ENCODE peak calls at places on chromosomes 16 and 17, in ten cellular contexts. J, M, R, Y, T, A, P, K, O and V are unnamed samples.

GRCh38 chr17:32485261-32485955 is 1.4 kb upstream of the CDK5R1 start:
- DNase-seq in J (no peak), A (no peak), K (no peak), Y (no peak), R (no peak), O (no peak), P (no peak), T (no peak), M (no peak), V (no peak)

GRCh38 chr17:57226793-57227192 is 29.5 kb upstream of the MSI2 start:
- DNase-seq in P (no peak), T (no peak), K (no peak), A (no peak), Y (no peak), J (no peak), M (no peak), R (no peak), O (no peak), V (no peak)

GRCh38 chr17:80683625-80684100 is 139.0 kb downstream of the RPTOR start:
- DNase-seq in R (no peak), O (no peak), Y (no peak), A (no peak), J (no peak), P (no peak), T (no peak), K (no peak), M (no peak), V (no peak)

GRCh38 chr16:7437135-7437534 is 104.5 kb downstream of the RBFOX1 start:
- DNase-seq in K (no peak), M (no peak), A (no peak), O (no peak), P (no peak), J (no peak), R (no peak), T (no peak), Y (no peak), V (no peak)

GRCh38 chr16:29729116-29729521 is 16.7 kb downstream of the C16orf54 start:
- DNase-seq in K (no peak), O (peak), A (no peak), P (no peak), Y (no peak), R (no peak), J (no peak), M (peak), T (peak), V (no peak)

GRCh38 chr17:28982191-28982793 is 23.5 kb downstream of the SEZ6 start:
- DNase-seq in J (no peak), R (peak), Y (peak), M (no peak), T (peak), O (no peak), A (no peak), K (peak), P (no peak), V (no peak)

GRCh38 chr17:49259663-49260010 is 29.1 kb upstream of the PHOSPHO1 start:
- DNase-seq in J (no peak), T (peak), A (no peak), R (no peak), O (no peak), K (no peak), Y (no peak), P (no peak), M (no peak), V (no peak)

GRCh38 chr17:43334744-43335400 is 63.9 kb upstream of the ARL4D start:
- DNase-seq in P (no peak), Y (no peak), R (no peak), K (no peak), A (no peak), O (no peak), J (no peak), M (no peak), T (no peak), V (no peak)

GRCh38 chr16:49843758-49844157 is 12.2 kb downstream of the ZNF423 start:
- DNase-seq in K (no peak), T (no peak), M (no peak), O (no peak), J (no peak), P (no peak), Y (no peak), R (no peak), A (no peak), V (no peak)

GRCh38 chr17:73308017-73308823 is 3.6 kb downstream of the CDC42EP4 start:
- DNase-seq in A (peak), O (peak), R (peak), M (peak), Y (no peak), P (peak), J (peak), T (peak), K (no peak), V (peak)

GRCh38 chr17:49494937-49495841 is at the start of gene NGFR:
- DNase-seq in M (peak), O (no peak), T (no peak), K (peak), R (no peak), J (peak), A (peak), Y (no peak), P (no peak), V (no peak)

GRCh38 chr16:54048994-54049929 is 237.3 kb downstream of the IRX3 start:
- DNase-seq in R (no peak), J (no peak), A (no peak), Y (no peak), P (no peak), K (no peak), T (no peak), M (no peak), O (no peak), V (no peak)

GRCh38 chr17:61504697-61505096 is 52.5 kb downstream of the TBX4 start:
- DNase-seq in R (no peak), M (peak), O (peak), A (no peak), J (no peak), T (no peak), P (no peak), K (no peak), Y (no peak), V (no peak)

GRCh38 chr16:78133919-78134318 is 34.5 kb downstream of the WWOX start:
- DNase-seq in R (no peak), O (no peak), A (no peak), T (no peak), P (no peak), Y (no peak), J (no peak), K (no peak), M (no peak), V (no peak)

GRCh38 chr16:10080031-10080772 is 102.0 kb downstream of the GRIN2A start:
- DNase-seq in T (peak), K (no peak), Y (no peak), M (peak), R (no peak), J (peak), O (no peak), P (no peak), A (no peak), V (no peak)

GRCh38 chr16:83689385-83689831 is 118.4 kb upstream of the HSBP1 start:
- DNase-seq in P (no peak), M (peak), Y (no peak), A (no peak), J (no peak), T (peak), O (peak), K (no peak), R (peak), V (no peak)

GRCh38 chr17:75899767-75900468 is 3.2 kb upstream of the TRIM65 start:
- DNase-seq in T (no peak), K (no peak), O (no peak), P (no peak), R (no peak), J (no peak), M (no peak), A (no peak), Y (no peak), V (no peak)
- H3K4me3 ChIP-seq in T (no peak), K (no peak), O (no peak), P (no peak), R (no peak), J (no peak), M (no peak), A (no peak), Y (no peak), V (no peak)

GRCh38 chr17:18187816-18188761 is 4.5 kb downstream of the ALKBH5 start:
- DNase-seq in P (no peak), O (peak), T (peak), M (no peak), J (no peak), R (no peak), A (no peak), K (no peak), Y (no peak), V (no peak)
- H3K4me3 ChIP-seq in P (no peak), O (peak), T (peak), M (no peak), J (peak), R (no peak), A (peak), K (peak), Y (peak), V (peak)

DNA sequence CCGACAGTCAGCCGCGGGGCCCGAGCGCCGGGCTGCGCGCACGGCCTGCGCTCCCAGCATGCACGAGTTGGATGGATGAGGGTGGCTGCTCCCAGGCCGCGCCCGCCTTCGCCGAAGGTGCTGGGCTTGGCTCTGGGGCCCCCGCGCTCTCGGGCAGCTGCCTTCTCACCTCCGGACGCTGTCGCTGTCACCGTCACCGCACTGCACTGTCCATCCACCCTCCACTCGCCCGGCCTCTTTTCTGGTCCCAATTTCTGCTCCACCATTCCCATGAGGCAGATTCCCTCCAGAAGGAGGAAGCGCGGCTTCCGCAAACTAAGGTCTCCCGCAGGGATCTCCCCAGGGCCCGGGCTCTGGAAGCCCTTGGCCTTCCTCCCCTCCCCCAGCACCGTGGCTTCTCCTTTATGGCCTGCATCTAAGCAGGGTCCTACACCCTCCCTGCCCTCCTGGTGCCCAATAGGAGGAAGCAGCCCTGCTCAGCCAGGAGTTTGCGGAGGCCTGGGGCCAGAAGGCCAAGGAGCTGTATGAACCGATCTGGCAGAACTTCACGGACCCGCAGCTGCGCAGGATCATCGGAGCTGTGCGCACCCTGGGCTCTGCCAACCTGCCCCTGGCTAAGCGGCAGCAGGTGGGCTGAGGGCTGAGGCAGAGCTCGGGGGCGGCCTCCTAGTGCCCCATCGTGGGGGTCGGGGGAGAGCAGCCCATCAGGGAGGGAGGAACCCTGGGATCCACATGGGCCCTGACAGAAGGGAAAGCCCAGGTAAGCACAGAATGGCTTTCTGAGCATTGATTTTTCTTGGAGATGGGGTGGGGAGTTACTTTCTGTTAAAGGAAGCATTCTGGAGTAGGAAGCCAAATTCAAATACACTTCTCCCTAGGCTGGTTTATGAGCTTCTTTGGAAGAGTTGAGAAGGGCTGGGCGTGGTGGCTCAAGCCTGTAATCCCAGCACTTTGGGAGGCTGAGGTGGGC is 895 bp downstream of the ACE start:
- DNase-seq in A (no peak), M (no peak), K (no peak), R (no peak), O (no peak), Y (no peak), J (no peak), T (no peak), P (no peak), V (no peak)
- H3K4me3 ChIP-seq in A (peak), M (peak), K (no peak), R (peak), O (peak), Y (peak), J (peak), T (peak), P (peak), V (peak)

DNA sequence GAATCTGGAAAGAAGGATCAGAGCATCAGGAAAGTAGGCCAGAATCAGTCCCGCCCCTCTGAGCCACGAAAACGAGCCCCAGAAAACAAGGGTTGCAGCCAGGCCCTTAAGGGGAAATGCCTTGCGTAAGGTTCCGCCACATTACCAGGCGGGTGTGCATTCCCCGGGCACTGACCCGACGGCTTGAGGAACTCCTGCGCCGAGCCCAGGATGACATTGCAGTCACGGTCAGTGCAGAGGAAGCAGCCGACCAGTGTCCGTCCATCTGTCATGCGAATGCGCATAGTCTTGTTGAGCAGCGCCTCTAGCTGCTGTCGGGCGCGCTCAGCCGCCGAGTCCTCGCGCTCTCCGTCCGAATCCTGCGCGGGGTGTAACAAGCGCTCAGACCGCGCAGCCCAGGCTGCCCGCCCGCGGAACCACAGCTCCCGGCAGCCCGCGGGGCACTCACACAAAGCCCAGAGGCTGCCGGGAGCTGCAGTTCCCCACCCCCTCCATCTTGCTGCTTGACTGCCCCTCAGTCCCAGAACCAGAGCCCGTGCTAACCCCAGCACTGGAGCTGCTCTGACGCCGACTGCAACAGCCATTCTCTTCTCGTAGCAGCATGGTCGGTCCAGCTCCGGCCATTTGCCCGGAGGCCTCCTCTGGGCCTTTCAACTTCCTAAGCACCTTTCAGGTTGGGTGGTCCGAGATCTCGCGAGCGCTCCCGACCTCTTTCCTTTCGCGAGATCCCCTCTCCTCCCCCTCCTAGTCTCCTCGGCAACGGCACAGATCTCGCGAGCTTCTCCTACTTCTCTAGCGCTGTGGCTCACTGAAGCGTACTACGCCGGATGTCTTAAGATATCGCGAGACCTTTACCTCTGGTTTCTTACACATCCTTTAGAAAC is at the start of gene NAA38:
- DNase-seq in O (peak), T (peak), K (peak), P (peak), Y (peak), M (peak), R (peak), J (peak), A (peak), V (peak)
- H3K4me3 ChIP-seq in O (peak), T (peak), K (peak), P (peak), Y (peak), M (peak), R (peak), J (peak), A (peak), V (peak)

DNA sequence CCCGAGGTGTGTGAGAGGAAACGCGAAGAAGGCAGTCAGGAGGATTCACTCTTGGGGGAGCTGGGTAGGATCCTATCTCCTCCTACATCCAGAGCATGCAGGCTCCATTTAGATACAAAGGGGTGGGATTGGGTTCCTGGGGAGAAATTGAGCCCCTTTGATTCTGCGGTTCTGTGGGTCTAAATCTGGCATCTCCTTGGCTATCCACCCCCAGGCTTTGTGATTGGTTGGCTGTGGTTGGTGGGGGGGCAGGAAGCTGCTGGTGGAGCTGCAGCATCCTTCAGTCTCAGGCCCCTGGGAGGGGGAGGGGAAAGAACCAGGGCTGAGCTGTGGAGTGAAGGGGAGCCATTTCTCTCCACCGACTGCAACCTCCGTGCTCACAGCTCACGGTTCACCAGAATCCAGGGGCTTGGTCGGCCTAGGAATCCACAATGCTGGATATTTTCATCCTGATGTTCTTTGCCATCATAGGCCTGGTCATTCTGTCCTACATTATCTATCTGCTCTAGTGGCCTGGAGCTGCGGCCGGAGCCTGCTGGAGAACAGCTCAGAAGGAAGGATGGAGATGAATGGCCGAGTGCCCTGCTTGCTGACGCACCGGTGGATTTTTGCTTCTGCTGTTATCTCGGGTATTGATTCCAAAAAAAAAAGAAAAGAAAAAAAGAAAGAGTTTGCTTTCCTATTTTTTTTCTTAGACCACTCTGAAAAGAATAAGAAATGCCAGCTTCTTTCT is at the start of gene LASP1NB:
- DNase-seq in T (peak), A (peak), O (peak), P (no peak), R (no peak), J (peak), Y (no peak), M (no peak), K (no peak), V (no peak)
- H3K4me3 ChIP-seq in T (no peak), A (peak), O (peak), P (no peak), R (no peak), J (no peak), Y (no peak), M (no peak), K (no peak), V (peak)

DNA sequence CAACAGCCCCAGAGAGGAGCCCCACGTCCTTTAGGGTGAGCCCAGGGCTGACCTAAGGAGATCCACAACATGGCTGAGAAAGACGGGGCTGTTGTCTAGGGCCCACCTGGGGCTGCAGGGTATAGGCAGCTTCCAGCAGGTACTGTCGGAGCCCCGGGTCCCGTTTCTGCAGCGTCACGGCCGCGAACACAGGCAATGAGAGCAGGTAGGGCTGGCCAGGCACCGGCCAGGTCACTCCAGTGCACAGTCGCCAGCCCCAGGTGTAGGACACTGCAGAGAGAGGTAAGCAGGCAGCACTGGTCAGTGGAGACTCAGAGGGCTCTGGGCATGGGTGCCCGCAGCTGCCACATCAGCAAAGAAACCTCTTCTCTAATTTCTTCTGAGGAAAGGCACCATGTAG is 115.2 kb downstream of the LITAF start:
- DNase-seq in M (no peak), R (no peak), Y (no peak), T (no peak), A (no peak), K (no peak), P (no peak), J (no peak), O (no peak), V (no peak)
- H3K4me3 ChIP-seq in M (no peak), R (no peak), Y (no peak), T (no peak), A (no peak), K (no peak), P (no peak), J (no peak), O (no peak), V (no peak)

GRCh38 chr17:17837966-17838962 is 1.5 kb upstream of the SREBF1 start:
- DNase-seq in A (peak), R (peak), J (no peak), O (peak), P (peak), T (peak), K (no peak), Y (no peak), M (peak), V (no peak)

GRCh38 chr17:17842111-17842876 is 5.5 kb upstream of the SREBF1 start:
- DNase-seq in K (no peak), M (no peak), O (no peak), A (no peak), P (no peak), R (no peak), T (no peak), Y (no peak), J (no peak), V (no peak)

GRCh38 chr17:17841620-17842025 is 4.8 kb upstream of the SREBF1 start:
- DNase-seq in P (no peak), R (no peak), A (no peak), J (no peak), T (peak), M (no peak), Y (no peak), O (no peak), K (no peak), V (no peak)

GRCh38 chr17:17840751-17841591 is 4.2 kb upstream of the SREBF1 start:
- DNase-seq in T (no peak), K (no peak), Y (no peak), P (no peak), O (peak), J (no peak), R (no peak), A (peak), M (peak), V (no peak)

DNA sequence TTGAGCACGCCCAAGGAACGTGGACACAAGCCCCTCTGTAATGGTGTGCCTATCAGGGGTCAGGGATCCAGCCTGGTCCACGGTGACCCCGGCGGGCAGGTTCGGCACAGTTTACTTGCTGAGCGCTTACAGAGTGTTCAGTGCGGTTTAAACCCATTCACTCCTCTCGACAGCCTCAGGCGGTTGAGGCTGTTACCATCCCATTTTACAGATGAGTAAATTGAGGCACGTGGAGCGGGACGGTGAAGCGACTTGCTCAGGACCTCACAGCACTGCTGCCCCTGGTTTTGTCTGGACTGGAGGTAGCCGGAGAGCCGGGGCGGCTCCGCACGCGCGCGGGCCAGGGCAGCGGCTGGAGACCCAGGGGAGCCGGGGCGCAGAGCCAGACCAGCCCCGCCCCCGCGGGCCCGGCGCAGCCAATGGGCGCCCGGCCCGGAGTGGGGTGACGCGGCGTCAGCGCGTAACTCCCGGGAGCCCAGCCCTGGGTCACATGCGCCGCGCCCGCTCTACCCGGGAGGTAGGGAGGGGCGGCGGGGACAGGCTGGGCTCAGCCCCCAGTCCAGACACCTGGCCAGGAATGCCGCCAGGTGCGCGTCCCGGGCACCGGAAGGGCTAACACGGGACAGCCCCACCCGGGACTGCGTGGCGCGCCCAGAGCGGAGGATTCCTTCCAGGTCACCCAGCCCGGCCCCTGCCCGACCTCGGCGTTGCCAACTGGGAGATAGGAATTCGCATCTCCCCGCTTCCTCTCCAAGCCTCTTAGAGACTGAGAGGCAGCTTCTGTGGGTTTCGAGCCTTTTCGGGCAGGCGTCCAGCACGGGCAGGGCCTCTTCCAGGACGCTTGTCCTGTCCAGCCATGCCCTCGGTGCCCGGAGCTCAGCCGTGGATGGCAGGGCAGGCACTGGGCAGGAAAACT is 3.3 kb upstream of the SREBF1 start:
- DNase-seq in Y (no peak), O (peak), A (peak), R (peak), P (peak), J (peak), M (peak), K (peak), T (peak), V (no peak)
- H3K4me3 ChIP-seq in Y (peak), O (peak), A (peak), R (no peak), P (peak), J (peak), M (peak), K (peak), T (peak), V (peak)